ENCODE peak calls at places on chromosomes 6 and 20, in six cellular contexts. P is adrenal gland, R is DMS79, F is cardiac fibroblast, N is psoas muscle, X is heart left ventricle. H is an unnamed sample.

GRCh38 chr6:15402401-15403045 is 156.7 kb downstream of the JARID2 start:
- DNase-seq in R (no peak), F (no peak), N (no peak), X (no peak), P (no peak), H (no peak)

GRCh38 chr6:26216015-26216885 is 129.0 kb downstream of the HFE start:
- DNase-seq in F (peak), N (no peak), R (peak), P (peak), X (peak), H (peak)

GRCh38 chr20:62149532-62150235 is 6.1 kb downstream of the SS18L1 start:
- DNase-seq in F (no peak), X (no peak), N (no peak), R (no peak), P (no peak), H (no peak)

GRCh38 chr6:132768051-132768517 is 10.4 kb upstream of the VNN2 start:
- DNase-seq in N (no peak), P (peak), X (peak), F (peak), R (no peak), H (peak)

GRCh38 chr6:1572892-1573291 is 36.8 kb upstream of the FOXC1 start:
- DNase-seq in X (no peak), F (no peak), N (no peak), R (no peak), P (no peak), H (no peak)

GRCh38 chr6:93337772-93338394 is 81.5 kb downstream of the EPHA7 start:
- DNase-seq in N (no peak), P (no peak), X (no peak), F (no peak), R (no peak), H (no peak)

GRCh38 chr6:69601132-69601531 is 195.7 kb downstream of the LMBRD1 start:
- DNase-seq in X (no peak), R (no peak), P (peak), N (no peak), F (no peak), H (no peak)

GRCh38 chr6:83431545-83432165 is 804 bp upstream of the ME1 start:
- DNase-seq in N (peak), P (peak), F (no peak), R (no peak), X (no peak), H (no peak)

GRCh38 chr6:151213352-151213751 is 26.4 kb upstream of the AKAP12 start:
- DNase-seq in R (no peak), F (peak), P (no peak), N (no peak), X (no peak), H (no peak)

GRCh38 chr6:69349776-69350175 is 447.0 kb downstream of the LMBRD1 start:
- DNase-seq in F (no peak), X (no peak), R (no peak), N (peak), P (no peak), H (no peak)

GRCh38 chr20:47809561-47809960 is 24.3 kb upstream of the SULF2 start:
- DNase-seq in R (no peak), F (no peak), N (no peak), X (no peak), P (no peak), H (no peak)

GRCh38 chr6:3518356-3518841 is 61.5 kb upstream of the SLC22A23 start:
- DNase-seq in R (no peak), N (peak), X (no peak), F (peak), P (no peak), H (no peak)

GRCh38 chr20:35341366-35342028 is 49.3 kb upstream of the FAM83C start:
- DNase-seq in X (no peak), N (no peak), P (no peak), R (no peak), F (peak), H (no peak)

GRCh38 chr20:32451682-32452461 is 93.7 kb downstream of the ASXL1 start:
- DNase-seq in N (no peak), X (peak), R (no peak), F (no peak), P (no peak), H (no peak)

GRCh38 chr6:35128496-35128895 is 12.6 kb downstream of the TCP11 start:
- DNase-seq in F (no peak), X (no peak), R (no peak), P (no peak), N (no peak), H (no peak)

GRCh38 chr6:94124333-94124732 is 705.0 kb upstream of the EPHA7 start:
- DNase-seq in F (no peak), R (no peak), P (no peak), X (no peak), N (no peak), H (no peak)

GRCh38 chr6:43311681-43312080 is 3.1 kb upstream of the CRIP3 start:
- DNase-seq in X (no peak), F (no peak), N (no peak), P (no peak), R (no peak), H (no peak)

GRCh38 chr20:25281541-25281991 is 33.7 kb downstream of the PYGB start:
- DNase-seq in R (peak), X (peak), N (peak), P (peak), F (no peak), H (no peak)

GRCh38 chr20:9306521-9306920 is 207.9 kb upstream of the LAMP5 start:
- DNase-seq in R (no peak), P (no peak), N (no peak), X (no peak), F (peak), H (no peak)

GRCh38 chr6:1702580-1703051 is 92.9 kb downstream of the FOXC1 start:
- DNase-seq in X (no peak), F (no peak), R (no peak), N (no peak), P (no peak), H (no peak)

GRCh38 chr6:84346372-84346771 is 118.9 kb upstream of the CEP162 start:
- DNase-seq in N (no peak), X (no peak), P (no peak), R (no peak), F (peak), H (no peak)

GRCh38 chr20:11274137-11274536 is 600.3 kb upstream of the JAG1 start:
- DNase-seq in P (peak), R (peak), F (peak), N (no peak), X (no peak), H (no peak)

GRCh38 chr6:45946352-45946751 is 69.3 kb downstream of the CLIC5 start:
- DNase-seq in X (no peak), F (peak), N (peak), P (peak), R (no peak), H (no peak)

GRCh38 chr6:100078509-100078908 is 84.5 kb upstream of the MCHR2 start:
- DNase-seq in X (no peak), F (peak), R (no peak), P (no peak), N (peak), H (no peak)

GRCh38 chr20:63357921-63358905 is 2.9 kb downstream of the CHRNA4 start:
- DNase-seq in R (peak), N (no peak), X (peak), P (no peak), F (no peak), H (no peak)

GRCh38 chr6:22071655-22072054 is 225.2 kb downstream of the PRL start:
- DNase-seq in X (no peak), N (no peak), F (peak), R (no peak), P (peak), H (no peak)

GRCh38 chr6:104606361-104606760 is 253.4 kb downstream of the HACE1 start:
- DNase-seq in X (no peak), F (no peak), P (no peak), N (no peak), R (no peak), H (no peak)

GRCh38 chr20:37270586-37271420 is 9.2 kb upstream of the GHRH start:
- DNase-seq in N (no peak), R (no peak), X (no peak), P (no peak), F (peak), H (no peak)

GRCh38 chr20:38032585-38033329 is 499 bp downstream of the TTI1 start:
- DNase-seq in N (no peak), X (peak), P (no peak), R (no peak), F (peak), H (no peak)

GRCh38 chr20:58552366-58552934 is 37.3 kb upstream of the APCDD1L start:
- DNase-seq in N (no peak), R (no peak), F (no peak), X (no peak), P (no peak), H (no peak)

H was measured in naive thymus-derived CD4-positive, alpha-beta T cell.